ENCODE peak calls at places on chromosomes 12 and 14, in ten cellular contexts. G is ovary, Q is Panc1, W is transverse colon, J is Peyer's patch, R is endodermal cell, U is cardiac muscle cell, E is RWPE2, P is adrenal gland, O is hepatocyte. V is an unnamed sample.

GRCh38 chr12:130715996-130716917 is at the start of gene RIMBP2:
- DNase-seq in G (peak), Q (no peak), W (no peak), J (no peak), R (peak), U (peak), E (no peak), P (peak), O (peak), V (no peak)

GRCh38 chr12:12714276-12715001 is 2.7 kb upstream of the CDKN1B start:
- DNase-seq in G (peak), Q (no peak), W (peak), J (peak), R (peak), U (no peak), E (no peak), P (peak), O (peak), V (peak)

GRCh38 chr12:130878193-130879185 is 6.6 kb downstream of the RAN start:
- DNase-seq in G (no peak), Q (no peak), W (no peak), J (no peak), R (peak), U (no peak), E (no peak), P (no peak), O (peak), V (no peak)

GRCh38 chr12:101855364-101855884 is 22.0 kb upstream of the DRAM1 start:
- DNase-seq in G (no peak), Q (no peak), W (no peak), J (no peak), R (no peak), U (no peak), E (no peak), P (peak), O (peak), V (no peak)

GRCh38 chr12:130463259-130463658 is 125.6 kb downstream of the PIWIL1 start:
- DNase-seq in G (no peak), Q (no peak), W (no peak), J (no peak), R (no peak), U (no peak), E (no peak), P (no peak), O (no peak), V (peak)

GRCh38 chr14:81625343-81625742 is 91.7 kb upstream of the SEL1L start:
- DNase-seq in G (no peak), Q (peak), W (no peak), J (no peak), R (no peak), U (peak), E (no peak), P (no peak), O (peak), V (no peak)

GRCh38 chr12:64813733-64814132 is 10.7 kb upstream of the TBC1D30 start:
- DNase-seq in G (no peak), Q (no peak), W (no peak), J (no peak), R (no peak), U (no peak), E (no peak), P (no peak), O (no peak), V (no peak)

GRCh38 chr12:116406529-116406928 is 129.0 kb upstream of the MED13L start:
- DNase-seq in G (peak), Q (no peak), W (peak), J (no peak), R (peak), U (peak), E (no peak), P (peak), O (peak), V (peak)

GRCh38 chr12:6950944-6951540 is at the start of gene PTPN6:
- DNase-seq in G (no peak), Q (no peak), W (peak), J (peak), R (no peak), U (no peak), E (peak), P (peak), O (no peak), V (no peak)

GRCh38 chr12:130480231-130480630 is 142.5 kb downstream of the PIWIL1 start:
- DNase-seq in G (no peak), Q (no peak), W (no peak), J (no peak), R (no peak), U (no peak), E (no peak), P (no peak), O (no peak), V (no peak)

GRCh38 chr12:50049254-50050118 is 7.9 kb upstream of the ASIC1 start:
- DNase-seq in G (no peak), Q (no peak), W (no peak), J (no peak), R (no peak), U (no peak), E (no peak), P (no peak), O (no peak), V (no peak)

GRCh38 chr12:92466391-92467305 is 236.1 kb upstream of the PLEKHG7 start:
- DNase-seq in G (no peak), Q (no peak), W (peak), J (no peak), R (peak), U (no peak), E (no peak), P (no peak), O (no peak), V (peak)

GRCh38 chr14:49306152-49306751 is 279.9 kb downstream of the RPS29 start:
- DNase-seq in G (no peak), Q (no peak), W (no peak), J (no peak), R (no peak), U (peak), E (no peak), P (no peak), O (peak), V (no peak)
- TF ChIP-seq CTCF in G (peak), Q (peak), W (no peak), J (no peak), R (peak), U (peak), E (peak), P (peak), O (peak), V (peak)

GRCh38 chr14:91827746-91828145 is 39.6 kb downstream of the TC2N start:
- DNase-seq in G (no peak), Q (no peak), W (no peak), J (no peak), R (no peak), U (no peak), E (no peak), P (no peak), O (no peak), V (no peak)

GRCh38 chr14:91830777-91831176 is 36.6 kb downstream of the TC2N start:
- DNase-seq in G (no peak), Q (no peak), W (peak), J (no peak), R (no peak), U (no peak), E (no peak), P (no peak), O (peak), V (peak)

GRCh38 chr14:91831337-91831736 is 36.0 kb downstream of the TC2N start:
- DNase-seq in G (no peak), Q (no peak), W (no peak), J (no peak), R (no peak), U (no peak), E (no peak), P (no peak), O (no peak), V (no peak)

GRCh38 chr14:91834571-91834970 is 32.8 kb downstream of the TC2N start:
- DNase-seq in G (no peak), Q (no peak), W (no peak), J (no peak), R (no peak), U (no peak), E (no peak), P (no peak), O (no peak), V (no peak)

DNA sequence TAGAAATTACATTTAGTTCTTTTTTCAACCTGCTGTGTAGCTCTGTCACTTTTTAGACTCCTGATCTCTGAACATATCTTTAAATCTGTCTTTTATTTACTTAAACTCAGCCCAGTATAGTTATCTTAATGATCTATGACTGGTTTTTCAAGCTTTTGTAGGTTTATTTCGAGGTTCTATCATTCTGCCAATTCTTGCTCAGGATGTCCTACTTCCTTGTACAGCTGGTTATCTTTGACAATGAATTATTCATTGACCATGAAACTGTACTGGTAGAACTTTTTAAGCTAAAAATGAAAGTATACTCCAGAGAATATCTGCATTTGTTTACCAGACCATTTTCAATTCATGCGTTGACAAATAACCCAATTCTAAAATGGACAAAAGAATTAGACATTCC is 37.8 kb downstream of the TC2N start:
- DNase-seq in G (no peak), Q (no peak), W (no peak), J (no peak), R (no peak), U (no peak), E (no peak), P (no peak), O (no peak), V (no peak)
- H3K27ac ChIP-seq in G (no peak), Q (no peak), W (peak), J (no peak), R (no peak), U (no peak), E (no peak), P (no peak), O (peak), V (peak)

DNA sequence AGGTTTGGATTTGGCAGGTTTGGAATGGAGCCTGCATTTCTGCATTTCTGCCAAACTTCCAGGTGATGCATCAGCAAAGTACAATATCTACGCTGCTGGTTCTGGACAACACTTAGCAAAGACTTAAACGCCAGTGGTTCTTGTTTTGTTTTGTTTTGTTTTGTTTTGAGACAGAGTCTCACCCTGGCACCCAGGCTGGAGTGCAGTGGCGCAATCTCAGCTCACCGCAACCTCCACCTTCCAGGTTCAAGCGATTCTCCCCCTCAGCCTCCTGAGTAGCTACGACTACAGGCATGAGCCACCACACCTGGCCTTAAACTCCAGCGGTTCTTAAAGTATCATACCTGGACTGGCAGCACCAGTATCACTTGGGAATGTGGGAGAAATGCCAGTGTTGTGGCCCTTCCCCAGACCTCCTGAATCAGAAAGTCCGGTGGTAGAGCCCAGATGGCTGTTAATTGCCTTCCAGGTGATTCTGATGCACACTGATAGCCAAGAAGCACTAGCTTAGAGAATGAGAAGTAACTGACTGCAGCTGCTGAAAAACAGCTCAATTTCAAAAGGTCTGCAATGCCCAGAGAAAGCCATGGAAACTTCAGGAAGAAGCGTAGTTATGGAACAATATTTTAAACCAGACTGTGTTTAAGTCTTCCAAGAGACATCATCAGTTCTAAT is 114.8 kb upstream of the FOXN3 start:
- DNase-seq in G (no peak), Q (no peak), W (no peak), J (no peak), R (no peak), U (no peak), E (no peak), P (no peak), O (no peak), V (no peak)
- H3K4me3 ChIP-seq in G (no peak), Q (no peak), W (no peak), J (no peak), R (no peak), U (no peak), E (no peak), P (no peak), O (no peak), V (no peak)

GRCh38 chr14:87065366-87065765 is 927.6 kb downstream of the GALC start:
- DNase-seq in G (no peak), Q (no peak), W (no peak), J (no peak), R (no peak), U (no peak), E (no peak), P (no peak), O (no peak), V (no peak)

GRCh38 chr14:87063181-87063580 is 929.8 kb downstream of the GALC start:
- DNase-seq in G (no peak), Q (no peak), W (no peak), J (no peak), R (no peak), U (no peak), E (no peak), P (no peak), O (no peak), V (no peak)

GRCh38 chr14:87067597-87067996 is 925.4 kb downstream of the GALC start:
- DNase-seq in G (no peak), Q (no peak), W (no peak), J (no peak), R (no peak), U (no peak), E (no peak), P (no peak), O (no peak), V (no peak)

GRCh38 chr14:87067061-87067460 is 925.9 kb downstream of the GALC start:
- DNase-seq in G (no peak), Q (no peak), W (no peak), J (no peak), R (no peak), U (no peak), E (no peak), P (no peak), O (no peak), V (no peak)

GRCh38 chr14:87066221-87066817 is 926.7 kb downstream of the GALC start:
- DNase-seq in G (no peak), Q (no peak), W (no peak), J (no peak), R (no peak), U (peak), E (no peak), P (no peak), O (no peak), V (no peak)
- TF ChIP-seq CTCF in G (no peak), Q (peak), W (no peak), J (no peak), R (peak), U (peak), E (peak), P (no peak), O (peak), V (peak)

GRCh38 chr12:32896438-32897275 is at the start of gene PKP2:
- DNase-seq in G (peak), Q (no peak), W (peak), J (peak), R (peak), U (peak), E (peak), P (peak), O (peak), V (peak)

GRCh38 chr12:32897276-32897615 is 669 bp upstream of the PKP2 start:
- DNase-seq in G (no peak), Q (no peak), W (no peak), J (no peak), R (no peak), U (peak), E (no peak), P (no peak), O (no peak), V (no peak)

GRCh38 chr12:32897688-32898573 is 1.4 kb upstream of the PKP2 start:
- DNase-seq in G (no peak), Q (no peak), W (no peak), J (no peak), R (no peak), U (no peak), E (no peak), P (no peak), O (no peak), V (no peak)

GRCh38 chr12:32894566-32894965 is 2.0 kb downstream of the PKP2 start:
- DNase-seq in G (no peak), Q (no peak), W (no peak), J (no peak), R (no peak), U (no peak), E (no peak), P (no peak), O (no peak), V (no peak)

GRCh38 chr12:32895688-32896437 is 714 bp downstream of the PKP2 start:
- DNase-seq in G (peak), Q (no peak), W (peak), J (peak), R (peak), U (peak), E (no peak), P (no peak), O (peak), V (peak)
- H3K27ac ChIP-seq in G (no peak), Q (no peak), W (peak), J (peak), R (no peak), U (peak), E (peak), P (no peak), O (peak), V (peak)

DNA sequence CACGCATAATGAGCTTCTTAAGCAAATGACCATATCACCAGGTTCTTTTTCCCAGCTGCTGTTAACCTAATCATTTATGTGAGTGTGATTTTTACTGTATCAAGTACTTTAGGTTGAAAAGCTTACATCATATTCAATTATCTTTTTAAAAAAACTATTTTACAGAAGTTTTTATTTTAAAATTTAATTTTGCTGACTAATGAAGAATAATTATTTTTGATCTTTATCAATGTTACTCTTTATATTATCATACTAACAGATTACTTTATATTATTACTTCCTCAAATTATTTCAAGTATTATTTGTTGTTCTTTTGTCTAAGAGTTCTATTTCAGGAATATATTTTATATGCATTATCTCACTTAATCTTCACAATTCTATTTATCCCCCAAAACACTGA is 236.3 kb downstream of the CPNE8 start:
- DNase-seq in G (no peak), Q (no peak), W (no peak), J (no peak), R (no peak), U (no peak), E (no peak), P (no peak), O (no peak), V (no peak)
- H3K4me3 ChIP-seq in G (no peak), Q (no peak), W (no peak), J (no peak), R (no peak), U (no peak), E (no peak), P (no peak), O (no peak), V (no peak)

GRCh38 chr12:75837700-75838099 is 193.9 kb downstream of the PHLDA1 start:
- DNase-seq in G (no peak), Q (no peak), W (no peak), J (no peak), R (no peak), U (no peak), E (no peak), P (peak), O (no peak), V (peak)
- TF ChIP-seq CTCF in G (no peak), Q (no peak), W (no peak), J (no peak), R (no peak), U (no peak), E (no peak), P (no peak), O (no peak), V (no peak)

DNA sequence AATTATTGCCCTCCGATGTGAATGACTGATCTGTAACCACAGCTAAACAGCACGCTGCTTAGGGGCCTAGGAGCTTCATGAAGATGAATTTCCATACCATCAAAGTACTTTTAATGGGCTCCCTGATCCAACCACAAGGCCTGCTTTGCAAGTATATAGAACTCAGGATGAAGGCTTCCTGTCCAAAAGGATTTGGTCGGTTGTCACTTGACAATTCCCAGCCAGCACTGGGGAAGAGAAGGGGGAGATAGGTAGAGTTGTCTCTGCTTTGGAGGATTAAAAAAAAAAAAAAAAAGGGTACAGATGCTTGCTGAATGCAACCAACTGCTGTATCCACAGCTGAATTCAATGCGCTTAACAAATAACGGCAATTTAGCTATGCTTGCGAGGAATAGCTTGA is 387.9 kb downstream of the SOX5 start:
- DNase-seq in G (no peak), Q (no peak), W (no peak), J (no peak), R (no peak), U (no peak), E (no peak), P (no peak), O (no peak), V (no peak)
- H3K27ac ChIP-seq in G (no peak), Q (no peak), W (no peak), J (no peak), R (no peak), U (no peak), E (no peak), P (no peak), O (no peak), V (no peak)

GRCh38 chr14:26872930-26873470 is 275.2 kb upstream of the NOVA1 start:
- DNase-seq in G (no peak), Q (no peak), W (no peak), J (no peak), R (no peak), U (peak), E (no peak), P (no peak), O (no peak), V (peak)
- H3K4me3 ChIP-seq in G (no peak), Q (no peak), W (no peak), J (no peak), R (no peak), U (no peak), E (no peak), P (no peak), O (no peak), V (no peak)

V was measured in body of pancreas.